ENCODE peak calls at places on chromosome 17, in five cellular contexts. One of them, this sample, is unnamed.

GRCh38 chr17:82966415-82966814 is 113.0 kb upstream of the METRNL start:
- DNase-seq in myocyte: no peak
- DNase-seq in IMR-90: no peak
- DNase-seq in breast epithelium: peak; percentile 43
- DNase-seq in NCI-H2081: no peak
- DNase-seq in this sample: no peak

GRCh38 chr17:2074919-2075318 is 20.0 kb downstream of the HIC1 start:
- DNase-seq in myocyte: no peak
- DNase-seq in IMR-90: no peak
- DNase-seq in breast epithelium: no peak
- DNase-seq in NCI-H2081: no peak
- DNase-seq in this sample: no peak

GRCh38 chr17:82806645-82807044 is 33.2 kb downstream of the ZNF750 start:
- DNase-seq in myocyte: no peak
- DNase-seq in IMR-90: no peak
- DNase-seq in breast epithelium: no peak
- DNase-seq in NCI-H2081: no peak
- DNase-seq in this sample: no peak

GRCh38 chr17:47663997-47664941 is 14.6 kb downstream of the KPNB1 start:
- DNase-seq in myocyte: peak; percentile 60
- DNase-seq in IMR-90: peak; percentile 54
- DNase-seq in breast epithelium: no peak
- DNase-seq in NCI-H2081: peak; percentile 76
- DNase-seq in this sample: peak; percentile 77

GRCh38 chr17:10149573-10150399 is 48.6 kb downstream of the GAS7 start:
- DNase-seq in myocyte: no peak
- DNase-seq in IMR-90: peak; percentile 86
- DNase-seq in breast epithelium: no peak
- DNase-seq in NCI-H2081: no peak
- DNase-seq in this sample: no peak

GRCh38 chr17:20206591-20206990 is 197.4 kb downstream of the SPECC1 start:
- DNase-seq in myocyte: peak; percentile 47
- DNase-seq in IMR-90: peak; percentile 83
- DNase-seq in breast epithelium: no peak
- DNase-seq in NCI-H2081: no peak
- DNase-seq in this sample: no peak

GRCh38 chr17:78358538-78359215 is 1.2 kb downstream of the SOCS3 start:
- DNase-seq in myocyte: peak; percentile 63
- DNase-seq in IMR-90: peak; percentile 53
- DNase-seq in breast epithelium: no peak
- DNase-seq in NCI-H2081: no peak
- DNase-seq in this sample: no peak

GRCh38 chr17:17105976-17106375 is 63.7 kb downstream of the MPRIP start:
- DNase-seq in myocyte: no peak
- DNase-seq in IMR-90: no peak
- DNase-seq in breast epithelium: no peak
- DNase-seq in NCI-H2081: no peak
- DNase-seq in this sample: no peak

GRCh38 chr17:67276075-67276474 is 31.1 kb upstream of the HELZ start:
- DNase-seq in myocyte: no peak
- DNase-seq in IMR-90: no peak
- DNase-seq in breast epithelium: no peak
- DNase-seq in NCI-H2081: no peak
- DNase-seq in this sample: no peak

GRCh38 chr17:81976332-81977210 is 858 bp upstream of the ASPSCR1 start:
- DNase-seq in myocyte: peak; percentile 89
- DNase-seq in IMR-90: no peak
- DNase-seq in breast epithelium: no peak
- DNase-seq in NCI-H2081: peak; percentile 64
- DNase-seq in this sample: peak; percentile 66

GRCh38 chr17:61469474-61469873 is 17.3 kb downstream of the TBX4 start:
- DNase-seq in myocyte: no peak
- DNase-seq in IMR-90: no peak
- DNase-seq in breast epithelium: no peak
- DNase-seq in NCI-H2081: no peak
- DNase-seq in this sample: no peak

GRCh38 chr17:10117581-10118001 is 80.8 kb downstream of the GAS7 start:
- DNase-seq in myocyte: no peak
- DNase-seq in IMR-90: peak; percentile 26
- DNase-seq in breast epithelium: no peak
- DNase-seq in NCI-H2081: no peak
- DNase-seq in this sample: no peak

GRCh38 chr17:72381597-72382397 is 261.0 kb downstream of the SOX9 start:
- DNase-seq in myocyte: no peak
- DNase-seq in IMR-90: no peak
- DNase-seq in breast epithelium: no peak
- DNase-seq in NCI-H2081: peak; percentile 94
- DNase-seq in this sample: peak; percentile 91

GRCh38 chr17:62064029-62064790 is 868 bp downstream of the MED13 start:
- DNase-seq in myocyte: no peak
- DNase-seq in IMR-90: peak; percentile 18
- DNase-seq in breast epithelium: no peak
- DNase-seq in NCI-H2081: no peak
- DNase-seq in this sample: peak; percentile 24

GRCh38 chr17:68431661-68432071 is 25.6 kb downstream of the WIPI1 start:
- DNase-seq in myocyte: no peak
- DNase-seq in IMR-90: peak; percentile 23
- DNase-seq in breast epithelium: no peak
- DNase-seq in NCI-H2081: peak; percentile 33
- DNase-seq in this sample: peak; percentile 17

GRCh38 chr17:75689441-75689873 is 22.3 kb downstream of the SAP30BP start:
- DNase-seq in myocyte: no peak
- DNase-seq in IMR-90: no peak
- DNase-seq in breast epithelium: no peak
- DNase-seq in NCI-H2081: peak; percentile 61
- DNase-seq in this sample: no peak

GRCh38 chr17:37274432-37274831 is 101.4 kb upstream of the C17orf78 start:
- DNase-seq in myocyte: no peak
- DNase-seq in IMR-90: no peak
- DNase-seq in breast epithelium: no peak
- DNase-seq in NCI-H2081: no peak
- DNase-seq in this sample: no peak

GRCh38 chr17:47697948-47698711 is 4.2 kb downstream of the TBKBP1 start:
- DNase-seq in myocyte: no peak
- DNase-seq in IMR-90: no peak
- DNase-seq in breast epithelium: no peak
- DNase-seq in NCI-H2081: no peak
- DNase-seq in this sample: peak; percentile 56

GRCh38 chr17:68600123-68600880 is 865 bp downstream of the FAM20A start:
- DNase-seq in myocyte: no peak
- DNase-seq in IMR-90: no peak
- DNase-seq in breast epithelium: no peak
- DNase-seq in NCI-H2081: no peak
- DNase-seq in this sample: no peak

GRCh38 chr17:58309918-58310259 is 18.7 kb downstream of the TSPOAP1 start:
- DNase-seq in myocyte: no peak
- DNase-seq in IMR-90: no peak
- DNase-seq in breast epithelium: no peak
- DNase-seq in NCI-H2081: no peak
- DNase-seq in this sample: no peak

GRCh38 chr17:30237296-30238002 is 2.0 kb upstream of the SLC6A4 start:
- DNase-seq in myocyte: no peak
- DNase-seq in IMR-90: no peak
- DNase-seq in breast epithelium: no peak
- DNase-seq in NCI-H2081: no peak
- DNase-seq in this sample: no peak

GRCh38 chr17:682150-682549 is 32.5 kb downstream of the VPS53 start:
- DNase-seq in myocyte: no peak
- DNase-seq in IMR-90: no peak
- DNase-seq in breast epithelium: no peak
- DNase-seq in NCI-H2081: no peak
- DNase-seq in this sample: no peak

GRCh38 chr17:15655162-15655561 is 28.9 kb downstream of the TRIM16 start:
- DNase-seq in myocyte: peak; percentile 43
- DNase-seq in IMR-90: no peak
- DNase-seq in breast epithelium: no peak
- DNase-seq in NCI-H2081: no peak
- DNase-seq in this sample: peak; percentile 58

GRCh38 chr17:58156839-58157803 is 8.9 kb downstream of the OR4D1 start:
- DNase-seq in myocyte: no peak
- DNase-seq in IMR-90: no peak
- DNase-seq in breast epithelium: no peak
- DNase-seq in NCI-H2081: peak; percentile 43
- DNase-seq in this sample: no peak

GRCh38 chr17:51189628-51190027 is 23.4 kb downstream of the NME2 start:
- DNase-seq in myocyte: peak; percentile 51
- DNase-seq in IMR-90: peak; percentile 29
- DNase-seq in breast epithelium: no peak
- DNase-seq in NCI-H2081: no peak
- DNase-seq in this sample: no peak

GRCh38 chr17:38578641-38579480 is 26.9 kb downstream of the SRCIN1 start:
- DNase-seq in myocyte: no peak
- DNase-seq in IMR-90: no peak
- DNase-seq in breast epithelium: no peak
- DNase-seq in NCI-H2081: no peak
- DNase-seq in this sample: no peak

GRCh38 chr17:64709481-64709880 is 47.4 kb upstream of the SMURF2 start:
- DNase-seq in myocyte: no peak
- DNase-seq in IMR-90: no peak
- DNase-seq in breast epithelium: no peak
- DNase-seq in NCI-H2081: no peak
- DNase-seq in this sample: no peak

GRCh38 chr17:42456223-42457106 is 2.2 kb upstream of the ATP6V0A1 start:
- DNase-seq in myocyte: peak; percentile 78
- DNase-seq in IMR-90: peak; percentile 83
- DNase-seq in breast epithelium: no peak
- DNase-seq in NCI-H2081: no peak
- DNase-seq in this sample: peak; percentile 17

GRCh38 chr17:6577686-6578263 is 21.4 kb upstream of the PITPNM3 start:
- DNase-seq in myocyte: no peak
- DNase-seq in IMR-90: no peak
- DNase-seq in breast epithelium: no peak
- DNase-seq in NCI-H2081: no peak
- DNase-seq in this sample: no peak

GRCh38 chr17:68006797-68007196 is 10.5 kb upstream of the C17orf58 start:
- DNase-seq in myocyte: no peak
- DNase-seq in IMR-90: no peak
- DNase-seq in breast epithelium: no peak
- DNase-seq in NCI-H2081: no peak
- DNase-seq in this sample: no peak

GRCh38 chr17:31479009-31479408 is 87.5 kb downstream of the RAB11FIP4 start:
- DNase-seq in myocyte: no peak
- DNase-seq in IMR-90: no peak
- DNase-seq in breast epithelium: no peak
- DNase-seq in NCI-H2081: no peak
- DNase-seq in this sample: no peak

GRCh38 chr17:31586946-31587345 is 195.5 kb downstream of the RAB11FIP4 start:
- DNase-seq in myocyte: peak; percentile 70
- DNase-seq in IMR-90: no peak
- DNase-seq in breast epithelium: no peak
- DNase-seq in NCI-H2081: no peak
- DNase-seq in this sample: no peak

GRCh38 chr17:3960764-3961163 is 3.5 kb downstream of the ATP2A3 start:
- DNase-seq in myocyte: peak; percentile 96
- DNase-seq in IMR-90: peak; percentile 55
- DNase-seq in breast epithelium: no peak
- DNase-seq in NCI-H2081: peak; percentile 19
- DNase-seq in this sample: peak; percentile 58

GRCh38 chr17:40437095-40437732 is 6.0 kb upstream of the IGFBP4 start:
- DNase-seq in myocyte: no peak
- DNase-seq in IMR-90: peak; percentile 26
- DNase-seq in breast epithelium: no peak
- DNase-seq in NCI-H2081: no peak
- DNase-seq in this sample: no peak

GRCh38 chr17:82369211-82369610 is 2.4 kb upstream of the UTS2R start:
- DNase-seq in myocyte: no peak
- DNase-seq in IMR-90: no peak
- DNase-seq in breast epithelium: no peak
- DNase-seq in NCI-H2081: no peak
- DNase-seq in this sample: no peak

This sample was measured in SJCRH30.